ENCODE peak calls at places on chromosome 17, in five cellular contexts. X, N, R, M and Q are unnamed samples.

GRCh38 chr17:57861737-57862409 is 12.0 kb upstream of the MRPS23 start:
- DNase-seq in N (no peak), M (no peak), R (peak), X (peak), Q (peak)

GRCh38 chr17:50212121-50212843 is 10.9 kb upstream of the COL1A1 start:
- DNase-seq in M (no peak), R (peak), N (peak), X (no peak), Q (peak)

GRCh38 chr17:13140750-13141149 is 122.9 kb upstream of the ELAC2 start:
- DNase-seq in R (peak), N (no peak), M (no peak), X (no peak), Q (peak)

GRCh38 chr17:48011405-48012150 is 26.0 kb downstream of the COPZ2 start:
- DNase-seq in M (peak), N (no peak), X (peak), R (peak), Q (peak)

GRCh38 chr17:71828182-71828596 is 292.6 kb upstream of the SOX9 start:
- DNase-seq in M (peak), R (peak), X (no peak), N (no peak), Q (peak)

GRCh38 chr17:71760062-71760720 is 360.6 kb upstream of the SOX9 start:
- DNase-seq in M (no peak), X (peak), R (peak), N (no peak), Q (peak)

GRCh38 chr17:19338031-19338990 is 24.2 kb downstream of the B9D1 start:
- DNase-seq in M (peak), R (peak), N (no peak), X (peak), Q (peak)

GRCh38 chr17:50472286-50472685 is 3.6 kb upstream of the CHAD start:
- DNase-seq in X (no peak), N (no peak), M (no peak), R (no peak), Q (no peak)

GRCh38 chr17:10790491-10791401 is 13.2 kb downstream of the TMEM238L start:
- DNase-seq in M (no peak), R (peak), X (no peak), N (no peak), Q (no peak)

GRCh38 chr17:45584092-45585036 is 93.8 kb upstream of the PLEKHM1 start:
- DNase-seq in M (peak), R (peak), X (peak), N (peak), Q (peak)

GRCh38 chr17:67629963-67630320 is 87.8 kb upstream of the NOL11 start:
- DNase-seq in X (peak), M (peak), R (peak), N (no peak), Q (peak)

GRCh38 chr17:27613425-27613824 is 17.6 kb upstream of the LGALS9 start:
- DNase-seq in M (no peak), X (no peak), N (no peak), R (no peak), Q (no peak)

GRCh38 chr17:44905006-44906000 is 6.1 kb upstream of the EFTUD2 start:
- DNase-seq in X (no peak), M (no peak), N (no peak), R (peak), Q (no peak)